ENCODE peak calls at places on chromosomes 13 and 19, in seven cellular contexts. W is HAP-1, L is heart left ventricle, T is adrenal gland, M is prostate gland, N is left lung, K is kidney tubule cell. F is an unnamed sample.
A peak's percentile ranks its signal among the peaks of the same experiment; 100 is the strongest.

GRCh38 chr19:13024958-13025653 is 29.8 kb downstream of the NFIX start:
- DNase-seq in M (no peak), T (no peak), W (no peak), L (no peak), N (peak; percentile 59), K (no peak), F (no peak)

GRCh38 chr19:588758-589692 is 656 bp upstream of the HCN2 start:
- DNase-seq in T (no peak), M (no peak), N (no peak), K (no peak), W (no peak), L (no peak), F (no peak)

GRCh38 chr13:44159633-44160279 is 213.9 kb upstream of the SERP2 start:
- DNase-seq in T (no peak), M (peak; percentile 33), W (no peak), K (peak; percentile 34), N (no peak), L (no peak), F (no peak)

GRCh38 chr19:57334191-57334590 is 13.9 kb downstream of the ZNF543 start:
- DNase-seq in K (no peak), T (no peak), L (no peak), M (no peak), N (no peak), W (no peak), F (no peak)

GRCh38 chr13:78816592-78816991 is 157.6 kb upstream of the OBI1 start:
- DNase-seq in L (no peak), W (no peak), T (no peak), M (no peak), N (no peak), K (no peak), F (no peak)

GRCh38 chr19:4425531-4425930 is 23.1 kb downstream of the CHAF1A start:
- DNase-seq in N (no peak), T (no peak), W (no peak), K (no peak), M (no peak), L (no peak), F (no peak)

GRCh38 chr19:51751655-51752054 is at the start of gene FPR1:
- DNase-seq in N (no peak), W (no peak), K (peak; percentile 92), L (no peak), M (no peak), T (no peak), F (no peak)

GRCh38 chr13:41615520-41615838 is 158.1 kb downstream of the RGCC start:
- DNase-seq in M (no peak), K (no peak), T (no peak), L (no peak), N (no peak), W (no peak), F (no peak)

GRCh38 chr13:27839809-27840467 is 47.7 kb downstream of the GSX1 start:
- DNase-seq in L (no peak), W (no peak), N (no peak), T (no peak), M (no peak), K (peak; percentile 20), F (peak; percentile 51)

GRCh38 chr13:35600137-35600536 is 123.6 kb upstream of the MAB21L1 start:
- DNase-seq in N (no peak), T (no peak), M (no peak), K (peak; percentile 6), W (no peak), L (no peak), F (no peak)

GRCh38 chr13:70107125-70107497 is 515 bp upstream of the ATXN8OS start:
- DNase-seq in M (no peak), N (no peak), L (no peak), W (no peak), K (no peak), T (no peak), F (no peak)

GRCh38 chr13:77503398-77503797 is 32.1 kb upstream of the SCEL start:
- DNase-seq in K (no peak), W (no peak), T (no peak), L (no peak), M (no peak), N (no peak), F (no peak)

GRCh38 chr19:16371540-16371986 is 46.9 kb downstream of the KLF2 start:
- DNase-seq in M (no peak), T (peak; percentile 69), L (peak; percentile 75), N (peak; percentile 79), K (no peak), W (no peak), F (peak; percentile 90)

GRCh38 chr19:48826606-48827020 is 9.7 kb downstream of the HSD17B14 start:
- DNase-seq in W (peak; percentile 45), T (no peak), L (no peak), M (no peak), K (no peak), N (no peak), F (no peak)

GRCh38 chr19:35220315-35220921 is 8.1 kb downstream of the FAM187B start:
- DNase-seq in K (no peak), N (no peak), W (no peak), T (no peak), M (no peak), L (no peak), F (no peak)

GRCh38 chr13:99572921-99573320 is 71.6 kb downstream of the TM9SF2 start:
- DNase-seq in L (no peak), N (no peak), M (no peak), T (no peak), W (no peak), K (peak; percentile 37), F (no peak)

GRCh38 chr13:23996456-23996855 is 99.2 kb upstream of the C1QTNF9B start:
- DNase-seq in K (peak; percentile 52), W (no peak), N (no peak), T (no peak), M (no peak), L (no peak), F (no peak)

GRCh38 chr19:36014029-36014924 is at the start of gene ALKBH6:
- DNase-seq in K (peak; percentile 99), N (peak; percentile 100), T (peak; percentile 100), L (peak; percentile 100), M (peak; percentile 99), W (peak; percentile 100), F (peak; percentile 100)

GRCh38 chr19:4310247-4311121 is 6.1 kb downstream of the FSD1 start:
- DNase-seq in T (peak; percentile 72), W (peak; percentile 61), K (no peak), L (no peak), N (no peak), M (no peak), F (no peak)

GRCh38 chr13:109146912-109147624 is 517.7 kb downstream of the MYO16 start:
- DNase-seq in N (no peak), T (peak; percentile 67), L (no peak), M (no peak), W (no peak), K (peak; percentile 86), F (no peak)

GRCh38 chr19:53520547-53521372 is 17.2 kb upstream of the ZNF331 start:
- DNase-seq in M (peak; percentile 96), N (peak; percentile 97), W (peak; percentile 94), K (peak; percentile 96), L (peak; percentile 97), T (peak; percentile 99), F (peak; percentile 96)

GRCh38 chr13:50127017-50127725 is 111.9 kb downstream of the KCNRG start:
- DNase-seq in W (no peak), L (peak; percentile 62), T (peak; percentile 76), N (peak; percentile 70), K (no peak), M (no peak), F (peak; percentile 86)

GRCh38 chr13:44303681-44304432 is 69.8 kb upstream of the SERP2 start:
- DNase-seq in K (no peak), N (no peak), W (no peak), M (no peak), L (peak; percentile 86), T (peak; percentile 80), F (peak; percentile 86)

GRCh38 chr13:46552302-46552680 is 679 bp upstream of the LRCH1 start:
- DNase-seq in K (no peak), W (no peak), L (no peak), N (no peak), M (no peak), T (no peak), F (no peak)

GRCh38 chr19:13095934-13096890 is 6.4 kb downstream of the LYL1 start:
- DNase-seq in T (no peak), N (no peak), W (peak; percentile 64), L (peak; percentile 35), K (peak; percentile 17), M (no peak), F (no peak)

GRCh38 chr13:72850959-72851677 is 69.2 kb downstream of the PIBF1 start:
- DNase-seq in T (no peak), N (no peak), K (peak; percentile 8), W (no peak), M (no peak), L (no peak), F (no peak)

GRCh38 chr13:112616586-112617381 is 28.8 kb upstream of the TUBGCP3 start:
- DNase-seq in N (no peak), K (peak; percentile 66), L (no peak), M (no peak), T (peak; percentile 59), W (peak; percentile 53), F (no peak)

GRCh38 chr19:29988351-29988750 is 46.3 kb downstream of the URI1 start:
- DNase-seq in M (no peak), N (no peak), K (no peak), L (no peak), T (no peak), W (peak; percentile 27), F (no peak)

GRCh38 chr19:6532244-6532999 is 1.6 kb downstream of the TNFSF9 start:
- DNase-seq in L (no peak), T (no peak), W (peak; percentile 41), M (no peak), N (no peak), K (no peak), F (no peak)

GRCh38 chr19:17548145-17548544 is 7.3 kb upstream of the COLGALT1 start:
- DNase-seq in W (no peak), N (no peak), L (no peak), K (no peak), T (no peak), M (no peak), F (no peak)